ENCODE peak calls at places on chromosomes 16 and 17, in four cellular contexts. D is heart right ventricle, H is right cardiac atrium, W is A549. E is an unnamed sample.

GRCh38 chr16:15958703-15959348 is 9.4 kb downstream of the ABCC1 start:
- ATAC-seq in D (no peak), H (no peak), W (no peak), E (no peak)

GRCh38 chr16:81797443-81797842 is 18.4 kb downstream of the PLCG2 start:
- ATAC-seq in W (no peak), H (peak), D (peak), E (no peak)

GRCh38 chr17:38925263-38925995 is at the start of gene LASP1NB:
- ATAC-seq in H (peak), W (peak), D (no peak), E (no peak)

GRCh38 chr16:80323808-80324195 is 217.0 kb upstream of the DYNLRB2 start:
- ATAC-seq in H (no peak), W (no peak), D (no peak), E (no peak)

GRCh38 chr17:77018504-77018903 is 122.3 kb upstream of the SEC14L1 start:
- ATAC-seq in H (no peak), D (no peak), W (no peak), E (no peak)

GRCh38 chr17:57704448-57704847 is 40.7 kb downstream of the CCDC182 start:
- ATAC-seq in H (no peak), W (no peak), D (no peak), E (no peak)

GRCh38 chr17:64005734-64006167 is 7.6 kb downstream of the PRR29 start:
- ATAC-seq in H (peak), D (no peak), W (peak), E (no peak)

GRCh38 chr17:2178798-2179505 is 124.0 kb downstream of the HIC1 start:
- ATAC-seq in H (peak), W (no peak), D (peak), E (no peak)

GRCh38 chr16:762049-762513 is 1.5 kb downstream of the MSLN start:
- ATAC-seq in W (peak), D (no peak), H (no peak), E (no peak)

GRCh38 chr17:68707032-68707431 is 105.9 kb upstream of the FAM20A start:
- ATAC-seq in W (no peak), D (no peak), H (peak), E (no peak)

GRCh38 chr17:10251212-10251948 is 53.0 kb upstream of the GAS7 start:
- ATAC-seq in D (no peak), W (no peak), H (no peak), E (no peak)

GRCh38 chr17:18102640-18103039 is 5.9 kb upstream of the MYO15A start:
- ATAC-seq in H (no peak), D (no peak), W (no peak), E (peak)

GRCh38 chr17:76781056-76781982 is 43.4 kb downstream of the MFSD11 start:
- ATAC-seq in H (peak), W (peak), D (peak), E (no peak)

GRCh38 chr17:47684025-47684424 is 9.9 kb upstream of the TBKBP1 start:
- ATAC-seq in W (no peak), D (no peak), H (no peak), E (no peak)

GRCh38 chr16:65070831-65071230 is 51.0 kb downstream of the CDH11 start:
- ATAC-seq in W (peak), H (peak), D (peak), E (peak)

GRCh38 chr17:14489986-14490385 is 189.1 kb downstream of the HS3ST3B1 start:
- ATAC-seq in H (no peak), D (no peak), W (no peak), E (no peak)

GRCh38 chr17:31758646-31759045 is 100.4 kb downstream of the COPRS start:
- ATAC-seq in H (no peak), D (no peak), W (no peak), E (no peak)

GRCh38 chr16:69419956-69420355 is 4.5 kb upstream of the CYB5B start:
- ATAC-seq in W (no peak), H (no peak), D (no peak), E (no peak)

GRCh38 chr16:23080329-23080728 is 68.9 kb downstream of the USP31 start:
- ATAC-seq in H (no peak), W (no peak), D (no peak), E (no peak)

GRCh38 chr16:3789375-3790067 is 72.2 kb upstream of the TRAP1 start:
- ATAC-seq in W (no peak), D (no peak), H (no peak), E (no peak)

GRCh38 chr17:5587431-5588032 is 3.2 kb upstream of the NLRP1 start:
- ATAC-seq in D (no peak), H (no peak), W (peak), E (no peak)

GRCh38 chr17:64676763-64677162 is 14.7 kb upstream of the SMURF2 start:
- ATAC-seq in W (no peak), D (no peak), H (no peak), E (no peak)

GRCh38 chr17:65155622-65156021 is 18.5 kb downstream of the RGS9 start:
- ATAC-seq in D (no peak), H (no peak), W (no peak), E (no peak)

GRCh38 chr16:64416232-64417010 is 705.4 kb downstream of the CDH11 start:
- ATAC-seq in D (no peak), H (no peak), W (no peak), E (no peak)

GRCh38 chr17:21001111-21001812 is 41.5 kb downstream of the USP22 start:
- ATAC-seq in W (no peak), H (no peak), D (no peak), E (no peak)

GRCh38 chr17:9142772-9143494 is 121.6 kb downstream of the NTN1 start:
- ATAC-seq in W (no peak), D (no peak), H (no peak), E (no peak)

GRCh38 chr17:65028537-65028843 is 28.1 kb downstream of the GNA13 start:
- ATAC-seq in H (no peak), D (no peak), W (no peak), E (no peak)

GRCh38 chr17:36641877-36642845 is 40.8 kb downstream of the MRM1 start:
- ATAC-seq in W (peak), H (peak), D (no peak), E (no peak)

GRCh38 chr17:28763137-28763799 is 19.5 kb downstream of the TRAF4 start:
- ATAC-seq in H (no peak), W (peak), D (no peak), E (peak)

GRCh38 chr16:78556421-78556820 is 457.0 kb downstream of the WWOX start:
- ATAC-seq in W (no peak), D (no peak), H (no peak), E (no peak)
- H3K4me3 ChIP-seq in W (no peak), D (no peak), H (no peak), E (no peak)

DNA sequence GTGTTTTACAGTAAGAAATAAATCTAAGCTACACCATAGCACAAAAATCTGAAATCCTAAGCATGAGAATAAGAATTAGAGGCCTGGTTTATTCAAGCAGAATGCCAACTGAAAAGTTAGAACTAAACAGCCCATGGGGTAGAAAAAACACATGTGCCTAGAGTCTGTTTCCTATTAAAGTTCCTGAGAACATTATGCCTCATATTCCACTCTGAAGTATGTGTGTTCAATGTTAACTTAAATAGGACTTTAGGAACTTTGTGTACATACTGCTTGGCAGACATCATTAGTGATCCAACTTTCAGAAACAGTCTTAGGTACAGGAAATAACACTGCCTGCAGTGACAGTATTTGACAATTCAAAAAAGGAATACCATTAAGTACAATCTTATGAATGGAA is 18.2 kb downstream of the HEATR6 start:
- ATAC-seq in D (no peak), W (no peak), H (no peak), E (no peak)
- H3K4me3 ChIP-seq in D (no peak), W (no peak), H (no peak), E (no peak)

GRCh38 chr17:82373731-82374625 is 2.4 kb downstream of the UTS2R start:
- ATAC-seq in W (no peak), H (peak), D (no peak), E (no peak)

GRCh38 chr17:82372591-82373452 is 1.3 kb downstream of the UTS2R start:
- ATAC-seq in D (no peak), W (no peak), H (peak), E (no peak)

GRCh38 chr17:82371333-82372062 is at the start of gene UTS2R:
- ATAC-seq in D (no peak), W (no peak), H (no peak), E (no peak)

GRCh38 chr17:82370471-82371332 is 863 bp upstream of the UTS2R start:
- ATAC-seq in D (no peak), W (no peak), H (no peak), E (no peak)

GRCh38 chr17:82372063-82372590 is 562 bp downstream of the UTS2R start:
- ATAC-seq in H (peak), W (no peak), D (peak), E (no peak)
- H3K4me3 ChIP-seq in H (peak), W (no peak), D (peak), E (no peak)

DNA sequence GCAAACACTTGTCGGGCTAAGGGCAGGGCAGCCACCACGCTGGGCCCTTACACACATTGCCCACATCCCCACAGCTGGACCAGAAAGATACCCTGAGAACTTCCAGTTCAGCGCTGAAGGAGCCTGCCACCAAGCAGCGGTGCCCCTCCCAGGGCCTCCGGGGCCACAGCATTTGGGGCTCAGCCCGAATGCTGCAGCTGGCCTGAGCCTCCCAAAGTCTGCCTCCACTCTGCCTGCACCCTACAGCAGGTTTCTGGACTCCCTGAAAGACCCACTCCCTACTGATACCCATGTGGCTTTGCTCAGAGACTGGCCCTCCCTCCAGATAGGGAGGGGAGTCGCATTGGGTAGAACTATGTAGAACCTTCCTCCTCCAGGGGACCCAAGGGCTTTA is 1.5 kb downstream of the MCRIP1 start:
- ATAC-seq in D (no peak), W (no peak), H (no peak), E (no peak)
- H3K4me3 ChIP-seq in D (no peak), W (no peak), H (no peak), E (no peak)

GRCh38 chr16:86800914-86801313 is 222.6 kb downstream of the FOXL1 start:
- ATAC-seq in H (no peak), D (no peak), W (no peak), E (no peak)

GRCh38 chr16:86799367-86799766 is 221.0 kb downstream of the FOXL1 start:
- ATAC-seq in H (no peak), D (no peak), W (no peak), E (no peak)

GRCh38 chr16:86805210-86805609 is 226.9 kb downstream of the FOXL1 start:
- ATAC-seq in W (no peak), D (no peak), H (no peak), E (no peak)

GRCh38 chr16:86798247-86799041 is 220.1 kb downstream of the FOXL1 start:
- ATAC-seq in H (peak), D (no peak), W (no peak), E (no peak)

GRCh38 chr16:86802013-86802412 is 223.7 kb downstream of the FOXL1 start:
- ATAC-seq in W (no peak), H (no peak), D (no peak), E (no peak)
- H3K4me3 ChIP-seq in W (no peak), H (no peak), D (no peak), E (no peak)

GRCh38 chr17:42026821-42027539 is 7.1 kb downstream of the NKIRAS2 start:
- ATAC-seq in D (no peak), H (no peak), W (no peak), E (no peak)
- H3K4me3 ChIP-seq in D (no peak), H (no peak), W (no peak), E (no peak)

DNA sequence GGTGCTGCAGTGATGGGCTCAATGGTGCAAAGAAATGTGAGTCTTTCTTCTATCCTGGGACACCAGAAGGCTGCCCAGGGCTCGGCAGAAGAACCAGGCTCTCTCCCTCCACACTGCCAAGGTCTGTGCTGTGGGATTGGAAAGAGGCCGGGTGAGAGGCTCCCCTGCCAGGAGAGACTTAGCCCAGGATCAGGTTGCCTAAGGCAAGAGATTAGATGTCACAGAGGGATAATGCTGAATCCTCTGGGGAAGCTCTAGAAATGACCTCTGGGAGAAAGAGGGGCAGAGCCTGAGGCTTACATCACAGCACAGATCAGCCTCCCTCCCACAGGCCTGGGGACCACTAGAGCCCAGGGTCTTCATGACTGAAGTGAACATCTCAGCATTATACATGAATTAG is 5.7 kb upstream of the DOC2B start:
- ATAC-seq in H (no peak), D (no peak), W (no peak), E (no peak)
- H3K4me3 ChIP-seq in H (no peak), D (no peak), W (no peak), E (no peak)

GRCh38 chr16:49779979-49780378 is 75.9 kb downstream of the ZNF423 start:
- ATAC-seq in D (no peak), H (no peak), W (no peak), E (no peak)

GRCh38 chr16:49781401-49781800 is 74.5 kb downstream of the ZNF423 start:
- ATAC-seq in H (peak), W (no peak), D (no peak), E (no peak)

GRCh38 chr16:49782405-49782804 is 73.5 kb downstream of the ZNF423 start:
- ATAC-seq in D (peak), W (no peak), H (peak), E (no peak)

GRCh38 chr16:49778202-49778601 is 77.7 kb downstream of the ZNF423 start:
- ATAC-seq in W (no peak), D (no peak), H (no peak), E (no peak)

DNA sequence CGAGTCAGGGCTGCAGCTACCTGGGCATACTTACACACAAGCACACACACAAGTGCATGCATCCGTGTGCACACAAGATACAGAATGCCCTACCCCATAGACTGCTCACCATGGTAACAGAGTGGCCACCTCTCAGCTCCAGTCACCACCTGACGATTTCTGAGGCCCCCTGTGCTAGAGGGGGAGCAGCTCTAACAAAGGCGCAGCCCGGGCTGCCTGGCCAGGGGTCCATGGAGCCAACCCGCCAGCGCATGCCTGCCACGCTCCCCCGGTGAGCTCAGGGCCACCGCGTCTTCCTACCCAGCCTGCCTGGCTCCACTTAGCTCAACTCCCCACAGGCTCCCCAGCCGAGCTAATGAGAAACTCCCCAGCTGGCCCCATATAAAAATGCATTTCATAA is 75.5 kb downstream of the ZNF423 start:
- ATAC-seq in W (no peak), D (no peak), H (no peak), E (no peak)
- H3K4me3 ChIP-seq in W (no peak), D (no peak), H (no peak), E (no peak)

E was measured in gastroesophageal sphincter.